ENCODE peak calls at places on chromosomes 16 and 17, in four cellular contexts. Y, G, A and V are unnamed samples.

GRCh38 chr17:83073389-83074063 is 5.9 kb upstream of the METRNL start:
- DNase-seq in Y (no peak), G (no peak), A (peak; percentile 41), V (no peak)

GRCh38 chr16:9338068-9338467 is 246.6 kb downstream of the HAPSTR1 start:
- DNase-seq in Y (no peak), G (no peak), A (no peak), V (no peak)

GRCh38 chr16:50616883-50617629 is 64.1 kb downstream of the SNX20 start:
- DNase-seq in Y (no peak), G (no peak), A (no peak), V (no peak)

GRCh38 chr16:68070811-68071546 is 14.2 kb upstream of the NFATC3 start:
- DNase-seq in Y (no peak), G (no peak), A (no peak), V (no peak)

GRCh38 chr16:29154100-29154499 is 169.2 kb downstream of the LAT start:
- DNase-seq in Y (no peak), G (no peak), A (no peak), V (no peak)

GRCh38 chr17:32100971-32101631 is 41.2 kb upstream of the RHOT1 start:
- DNase-seq in Y (no peak), G (no peak), A (no peak), V (no peak)

GRCh38 chr17:41301916-41302901 is at the start of gene KRTAP29-1:
- DNase-seq in Y (no peak), G (no peak), A (no peak), V (no peak)

GRCh38 chr17:78661092-78661770 is 84.0 kb upstream of the DNAH17 start:
- DNase-seq in Y (no peak), G (no peak), A (no peak), V (no peak)

GRCh38 chr16:58508671-58509251 is 6.6 kb upstream of the SETD6 start:
- DNase-seq in Y (no peak), G (no peak), A (no peak), V (no peak)

GRCh38 chr17:82229686-82230626 is 1.1 kb downstream of the SLC16A3 start:
- DNase-seq in Y (no peak), G (no peak), A (no peak), V (no peak)

GRCh38 chr16:3065069-3065741 is at the start of gene IL32:
- DNase-seq in Y (no peak), G (peak; percentile 89), A (peak; percentile 80), V (no peak)

GRCh38 chr17:40063034-40063765 is 435 bp downstream of the THRA start:
- DNase-seq in Y (no peak), G (peak; percentile 70), A (peak; percentile 59), V (no peak)

GRCh38 chr16:22732315-22732840 is 81.6 kb upstream of the HS3ST2 start:
- DNase-seq in Y (no peak), G (no peak), A (no peak), V (no peak)

GRCh38 chr17:32672701-32673100 is 185.9 kb downstream of the CDK5R1 start:
- DNase-seq in Y (no peak), G (no peak), A (no peak), V (no peak)

GRCh38 chr16:78742501-78743283 is 643.2 kb downstream of the WWOX start:
- DNase-seq in Y (no peak), G (no peak), A (no peak), V (no peak)